ENCODE peak calls at places on chromosome 16, in five cellular contexts. Y, R, V, F and L are unnamed samples.
A peak's percentile ranks its signal among the peaks of the same experiment; 100 is the strongest.

GRCh38 chr16:55515110-55515509 is 6.2 kb downstream of the LPCAT2 start:
- DNase-seq in Y (no peak), R (no peak), V (no peak), F (no peak), L (no peak)

GRCh38 chr16:68040506-68041288 is 17.6 kb downstream of the DUS2 start:
- DNase-seq in Y (peak; percentile 81), R (peak; percentile 80), V (peak; percentile 94), F (peak; percentile 12), L (peak; percentile 68)

GRCh38 chr16:4021070-4021779 is 95.0 kb downstream of the ADCY9 start:
- DNase-seq in V (no peak), F (no peak), R (no peak), Y (no peak), L (no peak)

GRCh38 chr16:10385725-10386516 is at the start of gene ATF7IP2:
- DNase-seq in Y (peak; percentile 88), R (peak; percentile 96), V (peak; percentile 87), F (peak; percentile 65), L (peak; percentile 87)

GRCh38 chr16:53528797-53529196 is 25.8 kb upstream of the AKTIP start:
- DNase-seq in V (no peak), Y (no peak), R (no peak), F (no peak), L (no peak)

GRCh38 chr16:31129568-31130335 is 5.8 kb downstream of the PRSS8 start:
- DNase-seq in V (no peak), F (no peak), Y (no peak), R (no peak), L (no peak)

GRCh38 chr16:11256657-11257130 is 690 bp upstream of the SOCS1 start:
- DNase-seq in F (no peak), R (peak; percentile 38), V (peak; percentile 50), Y (no peak), L (no peak)

GRCh38 chr16:3661922-3662321 is 7.4 kb downstream of the DNASE1 start:
- DNase-seq in F (no peak), Y (no peak), V (no peak), R (no peak), L (no peak)

GRCh38 chr16:31265329-31266245 is 5.8 kb downstream of the ITGAM start:
- DNase-seq in V (peak; percentile 65), Y (peak; percentile 83), R (peak; percentile 95), F (no peak), L (peak; percentile 61)

GRCh38 chr16:57412584-57412983 is 8.0 kb downstream of the CCL17 start:
- DNase-seq in V (no peak), Y (no peak), R (no peak), F (no peak), L (no peak)

GRCh38 chr16:88437367-88437964 is 15.6 kb upstream of the ZFPM1 start:
- DNase-seq in R (peak; percentile 70), F (no peak), V (peak; percentile 74), Y (peak; percentile 91), L (peak; percentile 94)

GRCh38 chr16:676565-677297 is 1.3 kb downstream of the RHBDL1 start:
- DNase-seq in V (no peak), F (no peak), R (no peak), Y (no peak), L (no peak)

GRCh38 chr16:64865037-64865696 is 256.7 kb downstream of the CDH11 start:
- DNase-seq in V (no peak), R (no peak), Y (no peak), F (no peak), L (no peak)

GRCh38 chr16:71441348-71441781 is 489 bp downstream of the TLE7 start:
- DNase-seq in V (peak; percentile 55), Y (peak; percentile 45), R (no peak), F (no peak), L (no peak)

GRCh38 chr16:11619327-11619851 is 32.7 kb upstream of the LITAF start:
- DNase-seq in F (no peak), R (no peak), V (no peak), Y (no peak), L (no peak)

GRCh38 chr16:22638393-22639206 is 127.9 kb downstream of the NPIPB5 start:
- DNase-seq in Y (no peak), R (no peak), V (no peak), F (no peak), L (no peak)

GRCh38 chr16:53549970-53550406 is 47.0 kb upstream of the AKTIP start:
- DNase-seq in F (peak; percentile 7), Y (peak; percentile 72), V (peak; percentile 26), R (peak; percentile 71), L (peak; percentile 42)

GRCh38 chr16:85829266-85829665 is 29.8 kb downstream of the COX4I1 start:
- DNase-seq in R (no peak), Y (no peak), F (no peak), V (no peak), L (no peak)

GRCh38 chr16:53946745-53947386 is 242.9 kb downstream of the FTO start:
- DNase-seq in V (no peak), R (no peak), F (no peak), Y (no peak), L (no peak)

GRCh38 chr16:21088143-21088542 is 62.5 kb downstream of the DNAH3 start:
- DNase-seq in V (no peak), Y (no peak), R (no peak), F (no peak), L (no peak)

GRCh38 chr16:87552772-87553171 is 49.5 kb upstream of the JPH3 start:
- DNase-seq in F (no peak), R (no peak), Y (no peak), V (no peak), L (no peak)

GRCh38 chr16:85819245-85819644 is 19.8 kb downstream of the COX4I1 start:
- DNase-seq in V (peak; percentile 91), Y (peak; percentile 88), R (peak; percentile 88), F (no peak), L (peak; percentile 64)

GRCh38 chr16:56787185-56787584 is 57.3 kb downstream of the NUP93 start:
- DNase-seq in V (no peak), F (no peak), Y (no peak), R (no peak), L (no peak)

GRCh38 chr16:2963611-2964415 is at the start of gene KREMEN2:
- DNase-seq in R (peak; percentile 82), V (no peak), F (no peak), Y (peak; percentile 75), L (no peak)

GRCh38 chr16:27024010-27024409 is 42.7 kb upstream of the C16orf82 start:
- DNase-seq in Y (no peak), F (no peak), R (no peak), V (no peak), L (no peak)

GRCh38 chr16:20928774-20929411 is 28.3 kb downstream of the LYRM1 start:
- DNase-seq in R (no peak), F (no peak), V (no peak), Y (peak; percentile 31), L (no peak)

GRCh38 chr16:14362774-14363371 is 267.2 kb downstream of the PARN start:
- DNase-seq in R (no peak), Y (no peak), V (no peak), F (no peak), L (no peak)

GRCh38 chr16:17296412-17296811 is 174.3 kb downstream of the XYLT1 start:
- DNase-seq in Y (no peak), V (no peak), F (no peak), R (no peak), L (no peak)